ENCODE peak calls at places on chromosomes 3 and 15, in six cellular contexts. E, T, W, H, I and O are unnamed samples.

GRCh38 chr3:182618981-182619591 is 174.2 kb upstream of the ATP11B start:
- DNase-seq in W (no peak), H (no peak), T (no peak), I (no peak), E (no peak), O (no peak)

GRCh38 chr3:65833761-65834505 is 204.8 kb downstream of the MAGI1 start:
- DNase-seq in I (no peak), W (no peak), H (no peak), E (peak; percentile 35), T (no peak), O (no peak)

GRCh38 chr3:123489400-123490004 is 40.6 kb upstream of the ADCY5 start:
- DNase-seq in W (peak; percentile 36), H (peak; percentile 91), E (peak; percentile 67), T (peak; percentile 84), I (peak; percentile 85), O (peak; percentile 62)

GRCh38 chr3:196942915-196943277 is 568 bp upstream of the NCBP2 start:
- DNase-seq in I (no peak), T (peak; percentile 26), W (no peak), E (no peak), H (no peak), O (no peak)

GRCh38 chr15:52559583-52559982 is 9.2 kb downstream of the ARPP19 start:
- DNase-seq in W (no peak), E (no peak), H (no peak), I (no peak), T (no peak), O (no peak)

GRCh38 chr3:127836004-127836882 is 13.9 kb upstream of the MGLL start:
- DNase-seq in I (no peak), H (no peak), W (peak; percentile 67), E (no peak), T (no peak), O (no peak)

GRCh38 chr15:71559098-71559497 is 251.3 kb upstream of the NR2E3 start:
- DNase-seq in I (no peak), E (no peak), H (no peak), T (no peak), W (no peak), O (no peak)

GRCh38 chr3:160562952-160563351 is 2.4 kb downstream of the KPNA4 start:
- DNase-seq in W (no peak), T (no peak), E (no peak), I (no peak), H (no peak), O (no peak)

GRCh38 chr3:194837457-194838135 is 151.9 kb downstream of the FAM43A start:
- DNase-seq in W (no peak), T (no peak), H (no peak), E (no peak), I (no peak), O (no peak)

GRCh38 chr15:48084759-48085420 is 35.9 kb upstream of the SLC24A5 start:
- DNase-seq in W (no peak), T (peak; percentile 78), H (peak; percentile 18), I (no peak), E (peak; percentile 18), O (peak; percentile 13)

GRCh38 chr15:77838061-77838460 is 205.3 kb upstream of the LINGO1 start:
- DNase-seq in I (peak; percentile 46), E (no peak), W (no peak), H (no peak), T (no peak), O (no peak)

GRCh38 chr3:46675843-46676567 is 17.5 kb downstream of the ALS2CL start:
- DNase-seq in E (no peak), I (peak; percentile 64), W (no peak), T (no peak), H (no peak), O (no peak)

GRCh38 chr3:1616715-1617114 is 482.0 kb upstream of the CNTN4 start:
- DNase-seq in W (no peak), E (no peak), I (no peak), T (no peak), H (no peak), O (no peak)

GRCh38 chr3:189944285-189945145 is 176.2 kb downstream of the P3H2 start:
- DNase-seq in W (no peak), T (no peak), E (no peak), H (no peak), I (no peak), O (no peak)

GRCh38 chr3:12347301-12347700 is 58.4 kb downstream of the PPARG start:
- DNase-seq in I (no peak), H (no peak), W (no peak), T (no peak), E (no peak), O (no peak)

GRCh38 chr15:37981781-37982180 is 47.3 kb downstream of the TMCO5A start:
- DNase-seq in T (peak; percentile 33), W (no peak), H (no peak), E (peak; percentile 35), I (no peak), O (no peak)

GRCh38 chr3:58518304-58518789 is 18.6 kb downstream of the ACOX2 start:
- DNase-seq in W (no peak), I (no peak), H (no peak), T (no peak), E (no peak), O (no peak)

GRCh38 chr15:32718082-32718821 is 448 bp downstream of the GREM1 start:
- DNase-seq in E (peak; percentile 8), I (no peak), W (no peak), T (peak; percentile 68), H (no peak), O (no peak)

GRCh38 chr3:174356596-174356995 is 502.5 kb upstream of the NAALADL2 start:
- DNase-seq in H (no peak), I (no peak), W (no peak), E (no peak), T (no peak), O (no peak)

GRCh38 chr15:35427091-35427490 is 118.9 kb downstream of the DPH6 start:
- DNase-seq in W (no peak), T (no peak), H (no peak), E (peak; percentile 90), I (no peak), O (no peak)

GRCh38 chr3:195908439-195909293 is at the start of gene TNK2:
- DNase-seq in H (no peak), E (no peak), W (no peak), T (peak; percentile 52), I (peak; percentile 72), O (no peak)

GRCh38 chr15:43239732-43240491 is 19.1 kb upstream of the EPB42 start:
- DNase-seq in I (no peak), W (no peak), T (no peak), H (no peak), E (no peak), O (no peak)

GRCh38 chr15:50096158-50096821 is 22.7 kb downstream of the ATP8B4 start:
- DNase-seq in E (no peak), T (no peak), H (no peak), I (no peak), W (no peak), O (no peak)

DNA sequence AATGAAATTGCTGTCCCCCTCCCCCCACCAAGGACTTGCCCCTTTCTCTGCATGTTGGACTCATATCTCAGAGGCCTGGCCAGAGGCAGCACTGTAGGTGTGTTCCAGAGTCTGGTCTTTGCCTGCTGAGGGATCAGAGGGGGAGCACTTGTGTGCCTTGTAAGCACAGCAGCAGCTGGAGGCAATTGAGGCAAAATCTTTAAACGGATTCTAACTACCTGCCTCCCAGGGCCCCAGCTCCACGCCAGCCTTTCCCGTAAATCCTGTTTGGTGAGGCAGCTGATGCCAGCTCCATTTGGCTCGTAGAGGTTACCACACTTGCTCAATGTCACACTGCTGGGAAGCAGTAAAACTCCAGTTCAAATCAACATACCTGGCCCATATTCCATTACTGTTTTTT is 2.3 kb upstream of the IDH2 start:
- DNase-seq in T (no peak), E (no peak), I (peak; percentile 71), W (no peak), H (no peak), O (no peak)
- TF ChIP-seq POLR2AphosphoS5 in T (no peak), E (no peak), I (no peak), W (no peak), H (no peak), O (no peak)

GRCh38 chr3:117298273-117298672 is 588.7 kb downstream of the TUSC7 start:
- DNase-seq in I (no peak), H (no peak), E (no peak), T (no peak), W (no peak), O (no peak)
- TF ChIP-seq POLR2AphosphoS5 in I (no peak), H (no peak), E (no peak), T (no peak), W (no peak), O (no peak)

GRCh38 chr3:129890891-129891290 is 2.6 kb downstream of the TMCC1 start:
- DNase-seq in T (no peak), H (no peak), E (no peak), W (no peak), I (no peak), O (no peak)

GRCh38 chr3:129890125-129890524 is 3.4 kb downstream of the TMCC1 start:
- DNase-seq in E (peak; percentile 78), H (no peak), W (no peak), T (no peak), I (no peak), O (no peak)

GRCh38 chr3:129893616-129894070 is at the start of gene TMCC1:
- DNase-seq in E (peak; percentile 78), I (peak; percentile 87), W (peak; percentile 84), T (peak; percentile 96), H (peak; percentile 24), O (peak; percentile 85)

GRCh38 chr3:129892486-129892856 is 1.0 kb downstream of the TMCC1 start:
- DNase-seq in I (no peak), W (no peak), H (no peak), E (no peak), T (no peak), O (no peak)

DNA sequence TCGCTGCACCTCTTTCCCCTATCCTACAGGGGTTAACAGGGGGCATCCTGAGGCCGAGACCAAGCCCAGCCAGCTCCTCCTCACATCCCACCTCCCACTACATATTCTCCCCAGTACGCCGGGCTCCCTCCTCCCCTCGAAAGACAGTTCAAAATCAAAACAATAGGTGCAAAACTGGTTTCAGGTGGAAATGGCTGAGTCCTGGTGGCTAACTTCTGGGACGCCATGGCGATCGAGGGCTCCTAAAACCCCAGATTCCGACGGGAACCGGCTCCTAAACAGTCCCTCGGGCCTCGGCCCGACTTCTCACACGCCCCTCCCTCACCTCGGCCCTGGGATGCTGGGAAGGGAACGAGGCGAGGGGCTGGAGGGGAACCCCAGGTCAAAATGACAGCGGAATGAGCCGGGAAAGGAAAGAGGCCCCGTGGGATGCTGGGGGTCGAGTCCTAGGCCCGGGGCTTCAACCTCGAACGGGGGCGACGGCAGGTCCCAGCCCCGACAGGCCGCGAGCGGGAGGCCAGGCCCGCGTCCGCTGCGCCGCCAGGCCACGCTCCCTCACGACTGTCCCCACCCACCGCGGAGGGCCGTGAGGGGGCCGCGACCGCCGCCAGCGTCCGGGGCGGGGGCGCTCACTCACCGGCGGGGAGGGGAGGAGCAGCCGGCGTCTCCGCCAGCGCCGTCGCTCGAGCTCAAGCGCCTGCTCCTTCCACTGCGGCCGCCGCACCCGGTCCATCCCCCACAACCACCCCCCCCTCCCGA is 475 bp downstream of the TMCC1 start:
- DNase-seq in I (peak; percentile 79), H (no peak), E (peak; percentile 56), W (peak; percentile 61), T (peak; percentile 83), O (peak; percentile 83)
- TF ChIP-seq POLR2AphosphoS5 in I (peak; percentile 52), H (no peak), E (peak; percentile 65), W (no peak), T (no peak), O (peak; percentile 3)

DNA sequence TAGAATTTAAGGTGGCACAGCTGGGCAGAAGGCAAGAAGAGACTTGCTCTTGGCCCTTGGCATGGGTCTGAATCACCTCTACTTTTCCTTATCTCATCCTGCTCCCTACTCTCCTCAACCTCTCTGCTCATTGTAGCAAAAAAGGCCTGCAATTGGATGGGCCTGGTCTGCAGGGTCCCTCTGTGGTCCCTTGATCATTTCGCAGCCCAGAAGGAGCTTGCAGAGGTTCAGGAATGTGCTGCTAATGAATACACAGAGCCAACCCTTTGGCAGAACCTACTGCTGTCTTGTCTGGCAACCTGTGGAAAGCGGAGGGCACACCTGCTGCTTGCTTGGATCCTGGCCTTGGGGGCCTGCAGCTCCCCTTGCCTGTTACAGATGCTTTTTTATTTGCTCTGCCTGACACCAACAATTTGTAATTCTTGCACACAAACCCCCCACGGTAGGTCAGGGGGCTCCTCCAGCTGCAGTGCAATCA is 605.2 kb upstream of the CFAP20DC start:
- DNase-seq in T (no peak), I (no peak), W (no peak), H (no peak), E (no peak), O (no peak)
- TF ChIP-seq POLR2AphosphoS5 in T (no peak), I (no peak), W (no peak), H (no peak), E (no peak), O (no peak)